ENCODE peak calls at places on chromosomes 6 and 20, in six cellular contexts. V, E, X, R, Y and G are unnamed samples.

GRCh38 chr6:13524801-13525508 is 37.6 kb upstream of the GFOD1 start:
- DNase-seq in Y (no peak), V (no peak), X (no peak), E (no peak), R (no peak), G (no peak)

GRCh38 chr6:42692151-42692911 is 30.1 kb downstream of the PRPH2 start:
- DNase-seq in Y (no peak), R (no peak), E (no peak), X (no peak), V (no peak), G (peak; percentile 64)

GRCh38 chr6:92428443-92428842 is 990.9 kb downstream of the EPHA7 start:
- DNase-seq in X (no peak), E (no peak), Y (no peak), R (no peak), V (no peak), G (no peak)

GRCh38 chr20:32957451-32957850 is 46.8 kb downstream of the SUN5 start:
- DNase-seq in V (no peak), Y (no peak), X (no peak), E (no peak), R (no peak), G (no peak)

GRCh38 chr20:61355585-61355984 is 103.5 kb downstream of the CDH4 start:
- DNase-seq in X (no peak), V (no peak), E (no peak), Y (no peak), R (no peak), G (no peak)

GRCh38 chr20:44104807-44105517 is 82.0 kb downstream of the JPH2 start:
- DNase-seq in V (no peak), R (no peak), X (no peak), E (no peak), Y (no peak), G (no peak)

GRCh38 chr20:9838378-9839295 is at the start of gene PAK5:
- DNase-seq in X (no peak), R (peak; percentile 85), Y (peak; percentile 53), V (peak; percentile 89), E (peak; percentile 0), G (peak; percentile 1)

GRCh38 chr6:140960566-140960965 is 1172.2 kb upstream of the GJE1 start:
- DNase-seq in R (no peak), E (no peak), X (no peak), Y (no peak), V (no peak), G (no peak)

GRCh38 chr6:24332306-24332705 is 25.6 kb downstream of the DCDC2 start:
- DNase-seq in R (no peak), E (no peak), V (no peak), Y (peak; percentile 54), X (no peak), G (no peak)

GRCh38 chr6:93416575-93417420 is 2.6 kb downstream of the EPHA7 start:
- DNase-seq in V (no peak), Y (no peak), E (no peak), R (no peak), X (no peak), G (no peak)

GRCh38 chr20:2800590-2801458 is at the start of gene CPXM1:
- DNase-seq in V (peak; percentile 57), E (peak; percentile 74), R (no peak), Y (peak; percentile 46), X (no peak), G (no peak)

GRCh38 chr6:141167945-141168344 is 964.8 kb upstream of the GJE1 start:
- DNase-seq in R (no peak), E (no peak), Y (no peak), X (no peak), V (no peak), G (no peak)

GRCh38 chr6:87393026-87393622 is 14.6 kb upstream of the CFAP206 start:
- DNase-seq in X (no peak), E (peak; percentile 72), V (peak; percentile 43), Y (peak; percentile 59), R (no peak), G (peak; percentile 62)

GRCh38 chr20:36092424-36093024 is 62.0 kb upstream of the EPB41L1 start:
- DNase-seq in R (no peak), Y (no peak), V (no peak), E (peak; percentile 56), X (no peak), G (no peak)

GRCh38 chr6:42406296-42407280 is 45.1 kb downstream of the TRERF1 start:
- DNase-seq in R (no peak), X (no peak), Y (no peak), V (no peak), E (no peak), G (no peak)

GRCh38 chr6:105389543-105389942 is 13.3 kb downstream of the PREP start:
- DNase-seq in E (no peak), Y (no peak), V (no peak), X (no peak), R (no peak), G (no peak)

GRCh38 chr6:44594471-44594870 is 207.0 kb downstream of the CDC5L start:
- DNase-seq in Y (no peak), R (peak; percentile 17), X (no peak), E (no peak), V (peak; percentile 30), G (no peak)

GRCh38 chr6:39882567-39882953 is 51.7 kb downstream of the MOCS1 start:
- DNase-seq in Y (peak; percentile 58), R (no peak), X (no peak), V (no peak), E (no peak), G (no peak)

GRCh38 chr20:61742097-61742805 is 323.4 kb downstream of the TAF4 start:
- DNase-seq in R (no peak), X (no peak), Y (no peak), E (no peak), V (no peak), G (no peak)

GRCh38 chr20:44180814-44181213 is 6.2 kb downstream of the JPH2 start:
- DNase-seq in E (no peak), Y (no peak), R (peak; percentile 34), V (peak; percentile 62), X (no peak), G (no peak)

GRCh38 chr20:17438436-17439039 is 92.6 kb downstream of the BFSP1 start:
- DNase-seq in E (peak; percentile 14), R (no peak), V (no peak), X (no peak), Y (no peak), G (no peak)

GRCh38 chr6:159169193-159169555 is at the start of gene FNDC1:
- DNase-seq in R (no peak), E (peak; percentile 35), Y (no peak), X (no peak), V (no peak), G (no peak)

GRCh38 chr6:814378-815347 is 121.7 kb upstream of the EXOC2 start:
- DNase-seq in X (no peak), V (no peak), E (no peak), R (no peak), Y (no peak), G (no peak)

GRCh38 chr20:63497138-63497945 is 1.5 kb downstream of the EEF1A2 start:
- DNase-seq in R (no peak), E (no peak), X (no peak), V (no peak), Y (no peak), G (no peak)

GRCh38 chr6:94501546-94501945 is 1075.8 kb upstream of the MANEA start:
- DNase-seq in V (no peak), Y (peak; percentile 1), E (no peak), X (no peak), R (no peak), G (no peak)

GRCh38 chr20:48019940-48020339 is 234.7 kb upstream of the SULF2 start:
- DNase-seq in V (no peak), Y (no peak), E (no peak), X (no peak), R (no peak), G (no peak)

GRCh38 chr20:48025661-48026060 is 240.4 kb upstream of the SULF2 start:
- DNase-seq in X (no peak), V (no peak), E (no peak), R (no peak), Y (no peak), G (no peak)

GRCh38 chr20:48026981-48027592 is 241.8 kb upstream of the SULF2 start:
- DNase-seq in X (no peak), V (no peak), E (no peak), R (no peak), Y (no peak), G (no peak)

GRCh38 chr20:48019496-48019895 is 234.2 kb upstream of the SULF2 start:
- DNase-seq in X (no peak), R (no peak), E (no peak), V (no peak), Y (no peak), G (no peak)

DNA sequence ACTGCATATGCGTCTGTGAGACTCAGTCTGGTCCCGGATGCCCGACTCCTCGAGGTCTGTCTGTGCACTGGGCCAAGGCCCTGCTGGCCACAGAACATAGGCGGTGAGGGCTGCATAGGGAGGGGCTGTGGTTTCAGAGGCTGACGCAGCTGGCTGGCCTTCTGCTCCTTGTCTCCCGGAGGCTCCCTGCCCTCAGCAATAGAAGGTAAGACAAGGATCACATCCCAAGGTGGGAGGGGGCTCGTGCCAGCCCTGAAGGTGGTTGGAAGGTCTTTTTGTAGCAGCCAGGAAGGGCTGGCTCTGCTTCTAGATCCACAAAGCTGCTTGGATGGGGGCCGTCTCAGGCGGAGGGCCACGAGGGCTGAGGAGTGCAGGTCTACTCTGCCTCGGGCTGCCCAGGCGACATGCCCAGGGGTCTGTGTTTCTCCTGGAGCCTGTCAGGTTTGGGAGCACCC is 239.8 kb upstream of the SULF2 start:
- DNase-seq in X (no peak), R (no peak), V (no peak), E (no peak), Y (no peak), G (no peak)
- TF ChIP-seq ZNF274 in X (no peak), R (no peak), V (no peak), E (no peak), Y (no peak), G (no peak)

DNA sequence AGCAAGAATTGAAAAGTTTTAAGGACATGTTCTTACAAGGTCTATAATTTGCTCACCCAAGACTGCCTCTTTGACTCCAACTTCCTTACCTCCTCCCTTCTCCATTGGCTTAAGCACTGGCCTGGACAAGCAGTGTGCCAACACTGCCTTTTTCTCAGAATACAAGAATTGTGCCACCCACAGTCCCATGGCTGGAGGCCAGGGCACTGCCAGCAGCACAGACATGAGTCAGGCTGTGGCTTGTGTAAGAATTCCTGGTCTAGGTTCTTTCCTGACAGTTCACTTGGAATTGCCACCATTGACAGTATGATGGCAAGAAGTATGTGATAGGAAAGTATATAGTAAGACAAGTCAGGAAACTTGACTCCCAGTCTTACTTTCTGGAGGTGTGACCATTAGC is 202.7 kb upstream of the MARCKS start:
- DNase-seq in R (no peak), X (no peak), Y (no peak), E (no peak), V (no peak), G (peak; percentile 41)
- TF ChIP-seq ZNF274 in R (no peak), X (no peak), Y (no peak), E (no peak), V (no peak), G (no peak)

DNA sequence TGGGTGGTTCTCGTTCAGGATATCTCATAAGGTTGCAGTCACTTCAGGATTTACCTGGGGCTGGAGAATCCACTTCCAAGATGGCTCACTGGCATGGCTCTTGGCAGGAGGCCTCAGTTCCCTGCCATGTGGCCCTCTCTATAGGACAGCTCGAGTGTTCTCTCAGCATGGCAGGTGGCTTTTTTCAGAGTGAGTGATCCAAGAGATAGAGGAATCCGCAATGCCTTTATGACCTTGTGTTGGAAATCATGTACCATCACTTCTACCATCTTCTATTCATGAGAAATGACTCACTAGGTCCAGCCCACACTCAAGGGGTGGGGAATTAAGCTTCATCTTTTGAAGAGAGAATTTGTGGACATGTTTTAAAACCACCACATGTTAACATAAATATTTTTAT is 37.8 kb downstream of the PPP1R16B start:
- DNase-seq in R (no peak), V (no peak), X (no peak), E (no peak), Y (no peak), G (no peak)
- TF ChIP-seq ZNF274 in R (no peak), V (no peak), X (no peak), E (no peak), Y (no peak), G (no peak)

GRCh38 chr6:152225231-152225934 is 411.8 kb downstream of the SYNE1 start:
- DNase-seq in V (no peak), Y (no peak), R (no peak), E (no peak), X (no peak), G (no peak)
- TF ChIP-seq ZNF274 in V (no peak), Y (no peak), R (no peak), E (no peak), X (no peak), G (no peak)